ENCODE peak calls at places on chromosomes 6 and 20, in eight cellular contexts. R is WERI-Rb-1; K is brain microvascular endothelial cell; J is activated CD4-positive, CD25-positive, alpha-beta regulatory T cell; O is kidney epithelial cell; S is amygdala; N is activated CD8-positive, alpha-beta T cell treated with anti-CD3 and anti-CD28 coated beads for 36 hours; F is posterior cingulate gyrus. A is an unnamed sample.

GRCh38 chr6:43263314-43264178 is 20.3 kb downstream of the TTBK1 start:
- DNase-seq in R (peak; percentile 95), K (peak; percentile 62), J (peak; percentile 51), O (no peak), S (peak; percentile 9), N (peak; percentile 87), F (peak; percentile 94), A (peak; percentile 7)

GRCh38 chr20:9407805-9408421 is 106.5 kb upstream of the LAMP5 start:
- DNase-seq in R (peak; percentile 60), K (peak; percentile 84), J (no peak), O (no peak), S (peak; percentile 55), N (peak; percentile 73), F (no peak), A (peak; percentile 35)

GRCh38 chr20:10634683-10635411 is 39.0 kb downstream of the JAG1 start:
- DNase-seq in R (no peak), K (no peak), J (no peak), O (no peak), S (no peak), N (no peak), F (no peak), A (peak; percentile 81)

GRCh38 chr20:36352843-36353553 is 46.9 kb downstream of the DLGAP4 start:
- DNase-seq in R (no peak), K (no peak), J (no peak), O (no peak), S (no peak), N (no peak), F (no peak), A (no peak)

GRCh38 chr6:23522751-23523527 is 603.1 kb upstream of the NRSN1 start:
- DNase-seq in R (peak; percentile 88), K (no peak), J (no peak), O (no peak), S (no peak), N (no peak), F (peak; percentile 26), A (no peak)

GRCh38 chr20:63497946-63498935 is 642 bp downstream of the EEF1A2 start:
- DNase-seq in R (peak; percentile 73), K (peak; percentile 13), J (no peak), O (no peak), S (no peak), N (no peak), F (peak; percentile 92), A (no peak)

GRCh38 chr6:77025824-77026223 is 437.5 kb downstream of the HTR1B start:
- DNase-seq in R (no peak), K (no peak), J (no peak), O (no peak), S (no peak), N (no peak), F (no peak), A (no peak)

GRCh38 chr20:33668087-33668790 is 1.5 kb downstream of the ACTL10 start:
- DNase-seq in R (peak; percentile 78), K (no peak), J (peak; percentile 51), O (no peak), S (no peak), N (peak; percentile 82), F (no peak), A (no peak)

GRCh38 chr20:59645316-59645715 is 41.0 kb downstream of the PHACTR3 start:
- DNase-seq in R (no peak), K (no peak), J (no peak), O (no peak), S (peak; percentile 60), N (no peak), F (peak; percentile 95), A (no peak)

GRCh38 chr6:57109905-57110304 is 19.9 kb downstream of the ZNF451 start:
- DNase-seq in R (no peak), K (no peak), J (no peak), O (no peak), S (no peak), N (no peak), F (no peak), A (no peak)

GRCh38 chr20:41643504-41643938 is 25.3 kb upstream of the CHD6 start:
- DNase-seq in R (no peak), K (peak; percentile 62), J (no peak), O (no peak), S (no peak), N (no peak), F (peak; percentile 92), A (no peak)

GRCh38 chr20:10602141-10602660 is 71.6 kb downstream of the JAG1 start:
- DNase-seq in R (no peak), K (no peak), J (no peak), O (no peak), S (no peak), N (no peak), F (no peak), A (no peak)

GRCh38 chr20:16647875-16648597 is 74.8 kb upstream of the KIF16B start:
- DNase-seq in R (no peak), K (no peak), J (no peak), O (no peak), S (no peak), N (no peak), F (no peak), A (no peak)

GRCh38 chr6:31700716-31701401 is 2.3 kb downstream of the ABHD16A start:
- DNase-seq in R (no peak), K (no peak), J (no peak), O (no peak), S (no peak), N (no peak), F (no peak), A (no peak)

GRCh38 chr20:15627501-15627903 is 945.7 kb downstream of the KIF16B start:
- DNase-seq in R (no peak), K (no peak), J (no peak), O (no peak), S (no peak), N (no peak), F (no peak), A (no peak)

GRCh38 chr6:75494290-75494689 is 690 bp upstream of the FILIP1 start:
- DNase-seq in R (no peak), K (no peak), J (no peak), O (no peak), S (no peak), N (no peak), F (no peak), A (no peak)

GRCh38 chr6:1312444-1313363 is 806 bp downstream of the FOXQ1 start:
- DNase-seq in R (peak; percentile 79), K (no peak), J (no peak), O (no peak), S (no peak), N (peak; percentile 20), F (peak; percentile 81), A (no peak)

GRCh38 chr6:148738939-148739821 is 7.7 kb upstream of the UST start:
- DNase-seq in R (no peak), K (no peak), J (no peak), O (no peak), S (no peak), N (no peak), F (no peak), A (no peak)

GRCh38 chr6:92371211-92371610 is 1048.1 kb downstream of the EPHA7 start:
- DNase-seq in R (no peak), K (no peak), J (no peak), O (no peak), S (no peak), N (no peak), F (no peak), A (no peak)

GRCh38 chr20:1033751-1034419 is 31.8 kb upstream of the RSPO4 start:
- DNase-seq in R (no peak), K (no peak), J (no peak), O (no peak), S (no peak), N (peak; percentile 66), F (no peak), A (no peak)

GRCh38 chr6:169424821-169425240 is 171.2 kb upstream of the THBS2 start:
- DNase-seq in R (no peak), K (peak; percentile 8), J (no peak), O (no peak), S (no peak), N (no peak), F (peak; percentile 72), A (no peak)

GRCh38 chr6:408599-409102 is 17.1 kb downstream of the IRF4 start:
- DNase-seq in R (peak; percentile 57), K (peak; percentile 52), J (no peak), O (no peak), S (no peak), N (no peak), F (no peak), A (no peak)

GRCh38 chr20:9403481-9403880 is 110.9 kb upstream of the LAMP5 start:
- DNase-seq in R (no peak), K (no peak), J (no peak), O (no peak), S (no peak), N (no peak), F (no peak), A (no peak)

GRCh38 chr6:9062581-9062980 is 627.2 kb upstream of the SLC35B3 start:
- DNase-seq in R (no peak), K (no peak), J (no peak), O (no peak), S (no peak), N (no peak), F (no peak), A (no peak)

GRCh38 chr20:36262440-36262839 is 26.2 kb downstream of the AAR2 start:
- DNase-seq in R (no peak), K (no peak), J (no peak), O (no peak), S (no peak), N (no peak), F (no peak), A (no peak)

GRCh38 chr6:1404066-1404712 is 14.8 kb downstream of the FOXF2 start:
- DNase-seq in R (no peak), K (peak; percentile 53), J (no peak), O (no peak), S (no peak), N (no peak), F (peak; percentile 32), A (no peak)

GRCh38 chr6:169700296-169700695 is 1.5 kb downstream of the WDR27 start:
- DNase-seq in R (no peak), K (no peak), J (no peak), O (no peak), S (no peak), N (no peak), F (no peak), A (no peak)

GRCh38 chr6:43173496-43174262 is 2.6 kb downstream of the SRF start:
- DNase-seq in R (no peak), K (no peak), J (no peak), O (no peak), S (no peak), N (peak; percentile 31), F (peak; percentile 73), A (no peak)

A was measured in AG09309.